ENCODE peak calls at places on chromosomes 3 and 15, in eight cellular contexts. N is AG09309; F is lower lobe of right lung; Z is endothelial cell; L is CD4-positive, alpha-beta T cell; X is BE2C; G is activated CD8-positive, alpha-beta T cell treated with anti-CD3 and anti-CD28 coated beads for 36 hours; C is fibroblast of lung. E is an unnamed sample.

GRCh38 chr15:35630570-35630969 is 84.6 kb upstream of the DPH6 start:
- DNase-seq in G (no peak), Z (no peak), C (no peak), L (no peak), X (no peak), F (no peak), N (no peak), E (no peak)

GRCh38 chr3:63069780-63070540 is 194.7 kb upstream of the CADPS start:
- DNase-seq in F (no peak), G (no peak), N (no peak), C (no peak), L (no peak), Z (no peak), X (no peak), E (no peak)

GRCh38 chr3:167166594-167167253 is 213.4 kb downstream of the ZBBX start:
- DNase-seq in L (no peak), C (no peak), N (no peak), X (no peak), Z (no peak), F (no peak), G (no peak), E (no peak)

GRCh38 chr3:152376351-152377183 is 107.8 kb downstream of the MBNL1 start:
- DNase-seq in F (peak), G (peak), C (peak), N (no peak), Z (no peak), L (no peak), X (no peak), E (no peak)

GRCh38 chr3:25468866-25469319 is 40.8 kb downstream of the RARB start:
- DNase-seq in Z (no peak), L (no peak), G (no peak), X (peak), N (peak), F (no peak), C (peak), E (peak)

GRCh38 chr3:38121451-38121831 is 15.5 kb downstream of the ACAA1 start:
- DNase-seq in F (peak), N (no peak), G (no peak), C (no peak), L (no peak), Z (no peak), X (no peak), E (no peak)

GRCh38 chr15:28023933-28024888 is 74.9 kb downstream of the OCA2 start:
- DNase-seq in N (no peak), Z (no peak), F (no peak), G (no peak), L (no peak), C (no peak), X (no peak), E (no peak)

GRCh38 chr3:166263460-166263859 is 426.2 kb upstream of the BCHE start:
- DNase-seq in Z (no peak), G (no peak), L (no peak), N (no peak), X (no peak), C (peak), F (no peak), E (no peak)

GRCh38 chr3:126134219-126134975 is 46.0 kb downstream of the ALDH1L1 start:
- DNase-seq in F (peak), X (peak), G (peak), N (no peak), Z (peak), L (peak), C (peak), E (peak)

GRCh38 chr3:171186383-171186782 is 159.9 kb upstream of the SLC2A2 start:
- DNase-seq in L (no peak), C (no peak), F (no peak), Z (no peak), G (no peak), X (no peak), N (no peak), E (no peak)

GRCh38 chr3:194871143-194871863 is 185.6 kb downstream of the FAM43A start:
- DNase-seq in L (no peak), G (no peak), X (peak), C (peak), N (peak), F (peak), Z (peak), E (peak)

GRCh38 chr15:88842156-88842555 is 38.9 kb downstream of the ACAN start:
- DNase-seq in F (no peak), G (peak), X (no peak), Z (no peak), L (no peak), N (no peak), C (no peak), E (no peak)

GRCh38 chr3:56633602-56634371 is 49.3 kb downstream of the TASOR start:
- DNase-seq in Z (no peak), X (no peak), F (no peak), C (no peak), L (no peak), G (no peak), N (no peak), E (no peak)

GRCh38 chr3:66165679-66166078 is 55.1 kb upstream of the SLC25A26 start:
- DNase-seq in Z (no peak), L (no peak), X (no peak), N (no peak), F (no peak), C (no peak), G (no peak), E (no peak)

GRCh38 chr3:12916159-12916558 is 74.8 kb upstream of the RPL32 start:
- DNase-seq in G (peak), F (no peak), C (no peak), L (no peak), Z (no peak), N (no peak), X (no peak), E (no peak)

GRCh38 chr15:61205427-61205826 is 23.7 kb downstream of the RORA start:
- DNase-seq in C (no peak), N (no peak), F (no peak), L (no peak), X (no peak), Z (peak), G (no peak), E (no peak)

GRCh38 chr3:196721097-196721496 is 8.9 kb downstream of the PIGX start:
- DNase-seq in Z (no peak), C (no peak), N (no peak), F (no peak), X (no peak), L (no peak), G (no peak), E (no peak)

GRCh38 chr15:74319596-74320357 is 47.7 kb downstream of the CYP11A1 start:
- DNase-seq in N (no peak), Z (peak), C (no peak), X (no peak), L (no peak), F (no peak), G (peak), E (no peak)

GRCh38 chr3:55723653-55724406 is 236.7 kb upstream of the WNT5A start:
- DNase-seq in Z (no peak), N (no peak), F (no peak), C (no peak), X (peak), G (no peak), L (no peak), E (peak)

GRCh38 chr3:71893702-71894479 is 108.9 kb upstream of the PROK2 start:
- DNase-seq in N (no peak), X (no peak), F (no peak), L (no peak), Z (no peak), C (no peak), G (no peak), E (no peak)

GRCh38 chr3:149957352-149958140 is 13.1 kb downstream of the PFN2 start:
- DNase-seq in X (no peak), N (no peak), Z (no peak), G (no peak), F (no peak), L (no peak), C (no peak), E (no peak)

GRCh38 chr15:41827290-41827879 is 507 bp upstream of the JMJD7 start:
- DNase-seq in N (no peak), Z (no peak), X (no peak), F (no peak), L (no peak), C (no peak), G (peak), E (no peak)

GRCh38 chr15:50819344-50819743 is 53.8 kb upstream of the SPPL2A start:
- DNase-seq in N (no peak), Z (no peak), F (no peak), G (no peak), L (no peak), X (no peak), C (no peak), E (no peak)

GRCh38 chr3:189267981-189268613 is 96.3 kb downstream of the TPRG1 start:
- DNase-seq in C (peak), Z (peak), X (no peak), G (no peak), N (no peak), L (no peak), F (no peak), E (no peak)

GRCh38 chr3:53182759-53183355 is 21.8 kb downstream of the PRKCD start:
- DNase-seq in F (no peak), L (no peak), X (no peak), N (no peak), Z (no peak), G (no peak), C (no peak), E (no peak)

GRCh38 chr3:128334086-128334650 is 132.5 kb downstream of the DNAJB8 start:
- DNase-seq in Z (no peak), C (no peak), X (no peak), G (no peak), L (no peak), F (peak), N (no peak), E (no peak)

GRCh38 chr3:51680663-51681230 is 9.7 kb downstream of the TEX264 start:
- DNase-seq in F (no peak), N (no peak), L (no peak), Z (no peak), X (no peak), G (no peak), C (no peak), E (no peak)

GRCh38 chr3:180612363-180612762 is 10.4 kb downstream of the TTC14 start:
- DNase-seq in G (no peak), F (no peak), X (no peak), Z (no peak), N (no peak), L (no peak), C (no peak), E (no peak)

GRCh38 chr3:51358981-51359380 is 26.1 kb upstream of the MANF start:
- DNase-seq in G (no peak), Z (no peak), L (no peak), F (no peak), X (no peak), N (no peak), C (no peak), E (no peak)

DNA sequence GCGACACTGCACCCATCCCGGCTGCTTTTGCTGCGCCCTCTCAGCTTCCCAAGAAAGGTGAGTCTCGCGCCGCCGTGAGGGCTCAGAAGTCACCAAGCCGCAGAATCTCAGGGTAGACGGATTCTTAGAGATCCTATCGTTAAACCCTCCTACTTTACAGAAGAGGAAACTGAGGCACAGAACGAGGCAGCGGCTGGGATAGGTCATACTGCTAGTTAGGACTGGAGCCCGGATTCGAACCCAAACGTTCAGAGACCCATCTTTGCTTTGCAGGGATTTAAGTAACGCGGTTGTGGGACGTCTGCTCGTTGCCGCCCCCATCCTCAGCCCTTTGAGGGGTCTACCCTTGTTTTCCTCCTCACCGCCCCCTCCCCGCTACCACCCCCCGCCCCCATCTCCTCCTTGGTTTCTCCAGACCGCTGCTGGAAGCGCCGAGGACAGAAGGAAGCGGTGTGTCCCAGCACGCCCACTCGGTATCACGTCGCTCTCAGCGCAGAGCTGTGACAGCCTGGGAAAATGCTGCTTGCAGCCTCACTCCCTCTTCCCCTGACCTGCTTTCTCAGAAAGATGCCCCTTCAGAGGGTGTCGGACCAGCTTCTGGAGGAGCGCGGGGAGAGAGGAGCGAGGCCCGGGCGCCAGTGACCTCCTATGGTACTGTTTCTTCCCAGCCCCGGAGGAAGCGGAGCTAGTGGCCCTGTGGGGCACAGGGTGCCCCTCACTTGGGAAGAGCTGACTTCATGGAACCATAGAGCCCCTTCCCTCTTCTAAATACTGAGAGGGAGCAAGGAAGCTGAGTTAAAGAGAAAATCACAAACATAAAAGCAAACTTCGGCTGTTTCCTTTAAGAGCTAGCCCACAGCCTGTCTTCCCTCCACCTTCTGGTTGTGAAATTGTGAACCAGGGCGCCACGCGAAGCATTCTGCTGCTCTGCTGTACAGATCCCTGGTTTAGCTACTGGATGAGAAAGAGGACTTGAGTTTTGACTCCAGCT is 573 bp downstream of the IL1RAP start:
- DNase-seq in C (peak), N (no peak), X (peak), G (peak), F (peak), L (peak), Z (peak), E (peak)
- TF ChIP-seq CTCF in C (no peak), N (no peak), X (no peak), G (no peak), F (no peak), L (no peak), Z (no peak), E (no peak)

DNA sequence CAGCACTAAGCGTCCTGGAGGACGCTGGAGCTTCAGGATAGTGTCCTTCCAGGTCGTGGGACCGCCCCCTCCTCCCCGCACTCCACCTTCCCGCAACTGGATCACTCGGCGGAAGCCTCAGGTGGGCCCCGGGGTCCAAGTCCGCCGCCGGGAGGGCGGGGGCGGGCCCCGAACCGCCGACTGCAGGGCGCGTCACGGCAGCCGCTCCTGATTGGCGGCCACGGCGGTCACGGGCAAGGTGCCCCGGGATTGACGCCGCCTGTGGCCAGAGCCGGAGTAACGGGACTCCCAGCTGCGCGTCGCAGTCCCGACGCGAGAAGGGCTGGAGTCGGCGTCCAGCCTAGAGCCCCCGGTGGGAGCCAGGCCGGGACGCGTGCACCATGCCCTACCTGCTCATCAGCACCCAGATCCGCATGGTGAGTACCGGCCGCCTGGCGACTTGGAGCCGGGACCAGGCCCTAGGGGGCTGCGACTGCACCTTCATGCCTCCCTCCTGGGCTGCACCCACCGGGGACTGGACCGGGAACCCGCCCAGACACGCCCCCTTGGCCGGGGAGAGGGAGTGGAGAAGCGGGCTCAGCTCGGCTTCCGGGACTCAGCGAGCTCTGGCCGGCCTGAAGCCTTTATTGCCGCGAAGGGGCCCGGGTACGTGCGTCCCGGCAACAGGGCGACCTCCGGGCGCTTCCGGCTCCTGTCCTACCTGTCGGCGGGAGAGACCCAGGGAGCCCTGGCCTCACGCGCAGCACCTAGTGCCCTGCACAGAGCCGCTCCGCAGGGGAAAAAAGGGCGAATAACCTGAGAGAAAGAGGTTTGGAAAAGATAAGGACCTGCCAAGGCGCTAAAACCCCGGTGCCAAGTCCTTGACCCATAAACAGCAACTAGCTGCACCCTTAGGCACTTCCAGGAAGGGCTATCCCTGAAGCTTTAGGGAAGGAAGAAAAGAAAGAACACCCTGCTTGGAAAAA is at the start of gene GCHFR:
- DNase-seq in L (peak), N (no peak), F (peak), G (peak), C (peak), X (no peak), Z (peak), E (peak)
- TF ChIP-seq CTCF in L (peak), N (peak), F (peak), G (peak), C (peak), X (no peak), Z (no peak), E (peak)

GRCh38 chr15:24961967-24962366 is 7.2 kb downstream of the SNRPN start:
- DNase-seq in G (no peak), F (no peak), C (no peak), Z (no peak), N (no peak), L (no peak), X (no peak), E (no peak)

GRCh38 chr15:24966364-24967103 is 11.7 kb downstream of the SNRPN start:
- DNase-seq in F (no peak), G (no peak), N (no peak), X (no peak), C (no peak), L (no peak), Z (no peak), E (no peak)

GRCh38 chr15:24957691-24958090 is 2.9 kb downstream of the SNRPN start:
- DNase-seq in G (no peak), N (no peak), F (no peak), X (no peak), C (no peak), Z (no peak), L (no peak), E (no peak)

GRCh38 chr15:24962880-24963279 is 8.1 kb downstream of the SNRPN start:
- DNase-seq in L (no peak), G (no peak), Z (no peak), X (no peak), N (no peak), F (no peak), C (no peak), E (no peak)
- TF ChIP-seq CTCF in L (no peak), G (no peak), Z (no peak), X (no peak), N (no peak), F (no peak), C (no peak), E (no peak)

DNA sequence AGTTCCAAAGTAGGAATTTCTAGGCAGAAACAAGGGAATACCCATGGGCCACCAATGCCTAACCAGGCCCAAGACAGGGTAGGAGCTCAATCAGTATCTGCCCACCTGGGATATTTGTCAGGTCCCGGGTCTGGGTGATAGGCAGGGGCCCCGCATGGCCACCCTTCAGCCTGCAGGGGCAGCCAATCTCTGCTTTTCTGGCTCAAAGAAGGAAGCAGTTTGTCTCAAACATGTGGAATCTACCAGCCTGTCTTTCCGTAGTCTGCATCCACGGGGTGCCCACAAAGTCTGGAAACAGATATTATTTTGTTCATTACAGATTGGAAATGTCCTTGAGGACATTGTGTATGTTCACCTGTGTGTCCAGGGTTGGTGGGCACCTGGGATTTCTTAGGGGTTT is 56.2 kb downstream of the CEMIP start:
- DNase-seq in Z (no peak), C (no peak), L (no peak), N (no peak), G (no peak), X (no peak), F (no peak), E (no peak)
- TF ChIP-seq CTCF in Z (no peak), C (no peak), L (no peak), N (peak), G (no peak), X (no peak), F (no peak), E (peak)

GRCh38 chr3:139718415-139718814 is 40.6 kb upstream of the NMNAT3 start:
- DNase-seq in F (no peak), C (peak), L (no peak), Z (peak), G (no peak), X (peak), N (peak), E (peak)
- TF ChIP-seq CTCF in F (peak), C (peak), L (no peak), Z (peak), G (no peak), X (peak), N (peak), E (peak)

DNA sequence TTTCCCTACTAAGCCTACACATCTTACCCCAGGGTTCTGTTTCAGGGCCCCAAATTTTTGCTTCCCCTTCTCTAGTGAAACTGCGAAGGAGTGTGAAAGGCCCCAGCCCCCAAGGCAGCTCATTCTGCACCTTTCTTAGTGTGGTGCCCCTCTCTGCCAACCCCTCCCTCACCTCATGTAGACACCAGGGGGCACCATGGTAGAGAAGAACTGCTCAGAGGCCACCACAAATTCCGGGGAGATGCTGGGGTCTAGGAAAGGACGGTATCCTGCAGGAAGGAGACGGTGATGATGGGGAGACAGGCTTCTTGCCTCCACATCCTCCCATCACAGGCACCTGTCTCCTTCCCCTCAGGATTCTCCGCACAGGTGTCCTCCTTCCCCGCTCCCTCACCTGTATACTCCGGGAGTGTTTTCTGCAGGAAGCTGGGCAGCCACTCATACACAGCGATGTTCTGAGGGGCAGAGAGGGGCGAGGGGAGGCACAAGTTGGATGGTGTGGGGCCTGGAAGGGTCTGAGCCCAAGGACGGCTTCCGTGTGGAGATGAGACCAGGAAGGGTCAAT is 3.6 kb downstream of the DUOX2 start:
- DNase-seq in L (no peak), F (no peak), N (no peak), G (no peak), X (no peak), Z (no peak), C (no peak), E (no peak)
- TF ChIP-seq CTCF in L (no peak), F (peak), N (no peak), G (no peak), X (peak), Z (no peak), C (no peak), E (no peak)

GRCh38 chr3:8324727-8325126 is 176.9 kb upstream of the LMCD1 start:
- DNase-seq in Z (peak), C (peak), F (no peak), G (peak), N (peak), L (peak), X (peak), E (peak)
- TF ChIP-seq CTCF in Z (no peak), C (peak), F (peak), G (peak), N (peak), L (peak), X (peak), E (peak)

E was measured in neural crest cell.